ENCODE peak calls at places on chromosomes 1 and 21, in seven cellular contexts. One of them, this sample, is unnamed.

GRCh38 chr1:76833151-76833550 is 34.1 kb upstream of the ST6GALNAC5 start:
- DNase-seq in cardiac fibroblast: no peak
- DNase-seq in MM.1S: no peak
- DNase-seq in right lobe of liver: no peak
- DNase-seq in fibroblast of lung: no peak
- DNase-seq in colonic mucosa: no peak
- DNase-seq in GM12864: no peak
- DNase-seq in this sample: no peak

GRCh38 chr1:30414851-30415165 is 308.6 kb downstream of the MATN1 start:
- DNase-seq in cardiac fibroblast: no peak
- DNase-seq in MM.1S: no peak
- DNase-seq in right lobe of liver: no peak
- DNase-seq in fibroblast of lung: no peak
- DNase-seq in colonic mucosa: no peak
- DNase-seq in GM12864: no peak
- DNase-seq in this sample: no peak

GRCh38 chr1:174902531-174903099 is 97.1 kb upstream of the CACYBP start:
- DNase-seq in cardiac fibroblast: no peak
- DNase-seq in MM.1S: no peak
- DNase-seq in right lobe of liver: no peak
- DNase-seq in fibroblast of lung: no peak
- DNase-seq in colonic mucosa: no peak
- DNase-seq in GM12864: no peak
- DNase-seq in this sample: no peak

GRCh38 chr1:31771891-31772668 is 7.9 kb upstream of the ADGRB2 start:
- DNase-seq in cardiac fibroblast: no peak
- DNase-seq in MM.1S: no peak
- DNase-seq in right lobe of liver: no peak
- DNase-seq in fibroblast of lung: no peak
- DNase-seq in colonic mucosa: no peak
- DNase-seq in GM12864: no peak
- DNase-seq in this sample: no peak

GRCh38 chr1:112247971-112248370 is 148.0 kb upstream of the CTTNBP2NL start:
- DNase-seq in cardiac fibroblast: no peak
- DNase-seq in MM.1S: no peak
- DNase-seq in right lobe of liver: no peak
- DNase-seq in fibroblast of lung: no peak
- DNase-seq in colonic mucosa: no peak
- DNase-seq in GM12864: no peak
- DNase-seq in this sample: no peak

GRCh38 chr1:50972766-50973165 is 2.7 kb downstream of the CDKN2C start:
- DNase-seq in cardiac fibroblast: no peak
- DNase-seq in MM.1S: no peak
- DNase-seq in right lobe of liver: no peak
- DNase-seq in fibroblast of lung: peak; percentile 6
- DNase-seq in colonic mucosa: no peak
- DNase-seq in GM12864: no peak
- DNase-seq in this sample: no peak

GRCh38 chr1:150476754-150477153 is 10.5 kb upstream of the TARS2 start:
- DNase-seq in cardiac fibroblast: no peak
- DNase-seq in MM.1S: no peak
- DNase-seq in right lobe of liver: no peak
- DNase-seq in fibroblast of lung: no peak
- DNase-seq in colonic mucosa: no peak
- DNase-seq in GM12864: no peak
- DNase-seq in this sample: peak; percentile 52

GRCh38 chr21:41817228-41817627 is 50.4 kb upstream of the RIPK4 start:
- DNase-seq in cardiac fibroblast: peak; percentile 74
- DNase-seq in MM.1S: peak; percentile 75
- DNase-seq in right lobe of liver: no peak
- DNase-seq in fibroblast of lung: peak; percentile 73
- DNase-seq in colonic mucosa: peak; percentile 57
- DNase-seq in GM12864: no peak
- DNase-seq in this sample: peak; percentile 55

GRCh38 chr1:161307230-161307768 is 2.5 kb downstream of the MPZ start:
- DNase-seq in cardiac fibroblast: peak; percentile 48
- DNase-seq in MM.1S: no peak
- DNase-seq in right lobe of liver: no peak
- DNase-seq in fibroblast of lung: peak; percentile 58
- DNase-seq in colonic mucosa: no peak
- DNase-seq in GM12864: peak; percentile 8
- DNase-seq in this sample: peak; percentile 75

GRCh38 chr1:210384625-210385024 is 55.9 kb downstream of the HHAT start:
- DNase-seq in cardiac fibroblast: no peak
- DNase-seq in MM.1S: no peak
- DNase-seq in right lobe of liver: no peak
- DNase-seq in fibroblast of lung: peak; percentile 29
- DNase-seq in colonic mucosa: no peak
- DNase-seq in GM12864: no peak
- DNase-seq in this sample: peak; percentile 7

DNA sequence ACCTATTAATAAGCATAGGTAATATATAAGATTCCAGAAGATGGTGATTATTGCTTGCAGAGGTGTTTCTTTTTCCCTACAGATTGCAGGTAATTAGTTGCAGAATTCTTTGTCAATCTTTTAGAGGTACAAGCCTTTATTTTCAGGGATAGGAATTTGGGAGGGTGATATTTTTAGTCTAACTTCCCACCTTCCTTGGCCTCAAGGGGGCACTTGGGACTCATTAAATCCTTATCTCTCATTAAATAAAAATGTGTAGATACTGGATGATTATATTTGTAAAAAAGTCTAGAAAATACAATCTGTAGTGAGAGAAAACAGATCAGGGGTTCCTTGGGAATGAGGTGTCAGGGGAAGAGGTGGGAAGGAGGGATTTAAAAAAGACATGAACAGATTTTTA is 179.2 kb downstream of the PATJ start:
- DNase-seq in cardiac fibroblast: no peak
- DNase-seq in MM.1S: no peak
- DNase-seq in right lobe of liver: no peak
- DNase-seq in fibroblast of lung: peak; percentile 6
- DNase-seq in colonic mucosa: no peak
- DNase-seq in GM12864: no peak
- DNase-seq in this sample: no peak
- TF ChIP-seq CTCF in cardiac fibroblast: peak; percentile 32
- TF ChIP-seq CTCF in MM.1S: no peak
- TF ChIP-seq CTCF in right lobe of liver: no peak
- TF ChIP-seq CTCF in fibroblast of lung: peak; percentile 24
- TF ChIP-seq CTCF in colonic mucosa: no peak
- TF ChIP-seq CTCF in GM12864: no peak
- TF ChIP-seq CTCF in this sample: peak; percentile 14

GRCh38 chr1:197745911-197746310 is 29.4 kb downstream of the DENND1B start:
- DNase-seq in cardiac fibroblast: no peak
- DNase-seq in MM.1S: no peak
- DNase-seq in right lobe of liver: no peak
- DNase-seq in fibroblast of lung: no peak
- DNase-seq in colonic mucosa: no peak
- DNase-seq in GM12864: no peak
- DNase-seq in this sample: no peak
- TF ChIP-seq CTCF in cardiac fibroblast: no peak
- TF ChIP-seq CTCF in MM.1S: no peak
- TF ChIP-seq CTCF in right lobe of liver: no peak
- TF ChIP-seq CTCF in fibroblast of lung: no peak
- TF ChIP-seq CTCF in colonic mucosa: no peak
- TF ChIP-seq CTCF in GM12864: no peak
- TF ChIP-seq CTCF in this sample: no peak

DNA sequence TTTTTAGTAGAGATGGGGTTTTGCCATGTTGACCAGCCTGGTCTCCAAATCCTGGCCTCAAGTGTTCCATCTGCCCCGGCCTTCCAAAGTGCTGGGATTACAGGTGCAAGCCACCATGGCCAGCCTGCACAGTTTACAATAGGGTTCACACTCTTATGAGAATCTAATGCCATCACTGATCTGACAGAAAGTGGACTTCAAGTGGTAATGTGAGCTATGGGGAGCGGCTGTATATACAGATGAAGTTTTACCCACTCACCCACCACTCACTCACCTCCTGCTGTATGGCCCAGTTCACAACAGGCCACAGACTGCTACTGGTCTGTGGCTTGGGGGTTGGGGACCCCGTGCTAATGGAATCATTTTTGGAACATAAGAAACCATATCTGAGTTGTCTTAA is 58.4 kb upstream of the RNPC3 start:
- DNase-seq in cardiac fibroblast: no peak
- DNase-seq in MM.1S: no peak
- DNase-seq in right lobe of liver: no peak
- DNase-seq in fibroblast of lung: no peak
- DNase-seq in colonic mucosa: no peak
- DNase-seq in GM12864: no peak
- DNase-seq in this sample: no peak
- TF ChIP-seq CTCF in cardiac fibroblast: no peak
- TF ChIP-seq CTCF in MM.1S: no peak
- TF ChIP-seq CTCF in right lobe of liver: no peak
- TF ChIP-seq CTCF in fibroblast of lung: no peak
- TF ChIP-seq CTCF in colonic mucosa: no peak
- TF ChIP-seq CTCF in GM12864: no peak
- TF ChIP-seq CTCF in this sample: no peak

DNA sequence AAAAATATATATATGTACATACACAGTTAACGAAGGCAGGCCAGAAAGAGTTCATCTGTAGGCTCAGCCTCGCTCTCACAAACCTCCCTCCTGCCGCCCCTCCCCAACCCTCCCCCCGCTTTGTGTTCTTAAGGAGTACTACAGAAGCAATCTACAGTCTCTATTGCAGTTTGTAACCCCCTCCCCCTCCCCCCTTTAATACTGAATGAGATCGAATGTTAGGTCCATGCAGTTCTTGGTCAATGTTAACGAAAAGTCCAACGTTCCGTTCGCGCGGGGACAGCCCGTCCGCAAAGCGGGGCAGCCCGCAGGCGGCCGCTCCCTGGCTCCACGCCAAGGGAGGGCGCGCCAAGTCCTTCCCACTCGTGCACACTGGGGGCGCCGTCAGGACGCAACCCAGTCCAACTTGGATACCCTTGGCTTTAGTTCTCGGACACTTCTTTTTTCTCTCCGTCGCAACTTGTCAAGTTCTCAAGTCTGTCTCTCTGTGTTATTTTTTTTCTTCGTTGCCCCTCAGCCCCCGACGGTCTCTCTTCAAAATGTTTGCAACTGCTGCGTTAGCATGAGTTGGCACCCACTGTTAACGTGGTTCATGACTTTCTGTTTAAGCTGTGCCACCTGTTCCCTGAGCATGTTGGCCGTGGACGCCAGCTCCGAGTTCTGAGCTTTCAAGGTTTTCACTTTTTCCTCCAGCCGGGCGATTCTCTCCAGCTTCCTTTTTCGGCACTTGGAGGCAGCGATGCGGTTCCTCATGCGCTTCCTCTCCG is 2.1 kb downstream of the JUN start:
- DNase-seq in cardiac fibroblast: peak; percentile 86
- DNase-seq in MM.1S: peak; percentile 22
- DNase-seq in right lobe of liver: peak; percentile 65
- DNase-seq in fibroblast of lung: peak; percentile 84
- DNase-seq in colonic mucosa: peak; percentile 72
- DNase-seq in GM12864: no peak
- DNase-seq in this sample: peak; percentile 73
- TF ChIP-seq CTCF in cardiac fibroblast: peak; percentile 43
- TF ChIP-seq CTCF in MM.1S: no peak
- TF ChIP-seq CTCF in right lobe of liver: peak; percentile 37
- TF ChIP-seq CTCF in fibroblast of lung: peak; percentile 12
- TF ChIP-seq CTCF in colonic mucosa: peak; percentile 25
- TF ChIP-seq CTCF in GM12864: peak; percentile 63
- TF ChIP-seq CTCF in this sample: peak; percentile 47

DNA sequence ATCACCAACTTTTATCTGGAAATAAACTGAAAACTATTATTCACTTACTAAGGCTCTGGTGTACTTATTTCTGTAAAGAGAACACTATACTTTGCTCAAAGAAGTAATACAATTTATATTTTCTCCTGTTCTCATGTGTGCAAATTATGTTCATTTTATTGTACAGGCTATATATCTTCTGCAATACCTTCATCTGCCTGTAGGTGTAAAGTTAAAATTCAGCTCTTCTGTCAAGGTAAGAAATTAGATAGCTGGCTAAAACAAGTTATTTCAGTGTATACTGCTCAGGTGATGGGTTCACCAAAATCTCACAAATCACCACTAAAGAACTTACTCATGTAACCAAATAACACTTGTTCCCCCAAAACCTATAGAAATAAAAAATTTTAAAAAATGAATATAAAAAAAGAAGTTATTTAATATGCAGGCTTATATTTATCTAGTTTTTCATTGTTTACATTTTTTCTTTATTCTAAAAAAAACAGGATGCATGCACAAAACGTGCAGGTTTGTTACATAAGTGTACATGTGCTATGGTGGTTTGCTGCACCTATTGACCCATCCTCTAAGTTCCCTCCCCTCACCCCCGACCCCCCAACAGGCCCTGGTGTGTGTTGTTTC is 81.5 kb downstream of the PTGER3 start:
- DNase-seq in cardiac fibroblast: peak; percentile 2
- DNase-seq in MM.1S: peak; percentile 14
- DNase-seq in right lobe of liver: no peak
- DNase-seq in fibroblast of lung: peak; percentile 0
- DNase-seq in colonic mucosa: no peak
- DNase-seq in GM12864: no peak
- DNase-seq in this sample: peak; percentile 4
- TF ChIP-seq CTCF in cardiac fibroblast: peak; percentile 43
- TF ChIP-seq CTCF in MM.1S: peak; percentile 38
- TF ChIP-seq CTCF in right lobe of liver: peak; percentile 24
- TF ChIP-seq CTCF in fibroblast of lung: no peak
- TF ChIP-seq CTCF in colonic mucosa: peak; percentile 42
- TF ChIP-seq CTCF in GM12864: peak; percentile 38
- TF ChIP-seq CTCF in this sample: peak; percentile 45

GRCh38 chr1:182971219-182971618 is 18.3 kb upstream of the SHCBP1L start:
- DNase-seq in cardiac fibroblast: no peak
- DNase-seq in MM.1S: no peak
- DNase-seq in right lobe of liver: no peak
- DNase-seq in fibroblast of lung: no peak
- DNase-seq in colonic mucosa: no peak
- DNase-seq in GM12864: no peak
- DNase-seq in this sample: no peak
- TF ChIP-seq CTCF in cardiac fibroblast: no peak
- TF ChIP-seq CTCF in MM.1S: no peak
- TF ChIP-seq CTCF in right lobe of liver: no peak
- TF ChIP-seq CTCF in fibroblast of lung: no peak
- TF ChIP-seq CTCF in colonic mucosa: no peak
- TF ChIP-seq CTCF in GM12864: no peak
- TF ChIP-seq CTCF in this sample: no peak

GRCh38 chr1:67347688-67348472 is 40.2 kb downstream of the IL12RB2 start:
- DNase-seq in cardiac fibroblast: peak; percentile 72
- DNase-seq in MM.1S: no peak
- DNase-seq in right lobe of liver: no peak
- DNase-seq in fibroblast of lung: peak; percentile 67
- DNase-seq in colonic mucosa: peak; percentile 38
- DNase-seq in GM12864: no peak
- DNase-seq in this sample: peak; percentile 61
- TF ChIP-seq CTCF in cardiac fibroblast: peak; percentile 81
- TF ChIP-seq CTCF in MM.1S: peak; percentile 51
- TF ChIP-seq CTCF in right lobe of liver: peak; percentile 73
- TF ChIP-seq CTCF in fibroblast of lung: peak; percentile 77
- TF ChIP-seq CTCF in colonic mucosa: peak; percentile 60
- TF ChIP-seq CTCF in GM12864: peak; percentile 69
- TF ChIP-seq CTCF in this sample: peak; percentile 82

GRCh38 chr1:197224160-197224559 is 43.9 kb upstream of the CRB1 start:
- DNase-seq in cardiac fibroblast: peak; percentile 24
- DNase-seq in MM.1S: no peak
- DNase-seq in right lobe of liver: no peak
- DNase-seq in fibroblast of lung: peak; percentile 32
- DNase-seq in colonic mucosa: no peak
- DNase-seq in GM12864: no peak
- DNase-seq in this sample: peak; percentile 18
- TF ChIP-seq CTCF in cardiac fibroblast: peak; percentile 5
- TF ChIP-seq CTCF in MM.1S: no peak
- TF ChIP-seq CTCF in right lobe of liver: peak; percentile 40
- TF ChIP-seq CTCF in fibroblast of lung: no peak
- TF ChIP-seq CTCF in colonic mucosa: no peak
- TF ChIP-seq CTCF in GM12864: no peak
- TF ChIP-seq CTCF in this sample: no peak

GRCh38 chr1:1899266-1899966 is 8.5 kb upstream of the GNB1 start:
- DNase-seq in cardiac fibroblast: no peak
- DNase-seq in MM.1S: no peak
- DNase-seq in right lobe of liver: no peak
- DNase-seq in fibroblast of lung: no peak
- DNase-seq in colonic mucosa: no peak
- DNase-seq in GM12864: no peak
- DNase-seq in this sample: no peak
- TF ChIP-seq CTCF in cardiac fibroblast: no peak
- TF ChIP-seq CTCF in MM.1S: no peak
- TF ChIP-seq CTCF in right lobe of liver: peak; percentile 13
- TF ChIP-seq CTCF in fibroblast of lung: no peak
- TF ChIP-seq CTCF in colonic mucosa: no peak
- TF ChIP-seq CTCF in GM12864: peak; percentile 62
- TF ChIP-seq CTCF in this sample: no peak